ENCODE peak calls at places on chromosomes 13 and 19, in eight cellular contexts. A, X, Y, K, F, N, P and H are unnamed samples.

GRCh38 chr13:43785681-43786471 is 896 bp downstream of the ENOX1 start:
- DNase-seq in X (peak; percentile 77), K (peak; percentile 9), Y (peak; percentile 89), P (no peak), N (peak; percentile 70), F (peak; percentile 77), A (peak; percentile 76), H (peak; percentile 48)

GRCh38 chr19:44592451-44592890 is 20.9 kb upstream of the IGSF23 start:
- DNase-seq in P (no peak), N (no peak), Y (no peak), A (no peak), F (no peak), K (no peak), X (peak; percentile 57), H (no peak)

GRCh38 chr13:44668707-44669106 is 92.6 kb upstream of the TSC22D1 start:
- DNase-seq in X (no peak), N (no peak), F (no peak), A (peak; percentile 63), P (no peak), K (no peak), Y (no peak), H (peak; percentile 55)

GRCh38 chr19:40445945-40446784 is 2.0 kb upstream of the SERTAD3 start:
- DNase-seq in F (peak; percentile 78), P (no peak), K (no peak), A (peak; percentile 67), X (peak; percentile 87), N (peak; percentile 81), Y (no peak), H (peak; percentile 55)

GRCh38 chr13:111516712-111517640 is 196.5 kb downstream of the TEX29 start:
- DNase-seq in K (no peak), N (no peak), P (no peak), X (no peak), F (no peak), A (no peak), Y (no peak), H (no peak)

GRCh38 chr13:99740261-99740979 is 231.1 kb downstream of the ZIC5 start:
- DNase-seq in K (no peak), Y (peak; percentile 25), A (peak; percentile 26), F (no peak), N (no peak), P (no peak), X (no peak), H (no peak)

GRCh38 chr13:51638497-51638871 is 54.2 kb downstream of the WDFY2 start:
- DNase-seq in N (no peak), K (no peak), Y (no peak), X (no peak), P (no peak), A (peak; percentile 69), F (peak; percentile 31), H (peak; percentile 90)

GRCh38 chr19:43467730-43468129 is 2.3 kb upstream of the LYPD3 start:
- DNase-seq in Y (no peak), N (no peak), P (no peak), F (no peak), A (peak; percentile 59), X (no peak), K (no peak), H (peak; percentile 71)

GRCh38 chr13:28586585-28587540 is 72.1 kb upstream of the POMP start:
- DNase-seq in A (no peak), K (no peak), F (no peak), N (peak; percentile 31), X (no peak), P (no peak), Y (no peak), H (no peak)

GRCh38 chr13:25688524-25688923 is 316.8 kb downstream of the ATP8A2 start:
- DNase-seq in A (no peak), F (no peak), X (no peak), Y (no peak), K (no peak), N (no peak), P (no peak), H (no peak)

GRCh38 chr19:6551607-6552450 is 21.0 kb downstream of the TNFSF9 start:
- DNase-seq in F (peak; percentile 83), X (peak; percentile 56), A (peak; percentile 35), K (no peak), Y (peak; percentile 70), N (peak; percentile 92), P (no peak), H (no peak)

GRCh38 chr19:18506101-18506534 is 15.8 kb downstream of the ELL start:
- DNase-seq in Y (no peak), N (no peak), A (no peak), F (no peak), K (no peak), X (no peak), P (no peak), H (no peak)

GRCh38 chr13:26482451-26483197 is 74.9 kb upstream of the WASF3 start:
- DNase-seq in F (peak; percentile 72), P (peak; percentile 76), Y (peak; percentile 81), X (peak; percentile 76), N (peak; percentile 89), K (peak; percentile 87), A (peak; percentile 75), H (peak; percentile 82)

GRCh38 chr13:39091586-39091985 is 53.3 kb downstream of the NHLRC3 start:
- DNase-seq in P (no peak), K (no peak), F (no peak), X (no peak), Y (no peak), N (no peak), A (no peak), H (no peak)

GRCh38 chr13:106468207-106468606 is 67.3 kb downstream of the EFNB2 start:
- DNase-seq in F (no peak), Y (no peak), K (no peak), N (no peak), P (no peak), A (no peak), X (no peak), H (no peak)
- H3K4me3 ChIP-seq in F (no peak overlapping the region), Y (no peak overlapping the region), K (no peak overlapping the region), N (no peak overlapping the region), P (no peak overlapping the region), A (no peak overlapping the region), X (no peak overlapping the region), H (no peak overlapping the region)

DNA sequence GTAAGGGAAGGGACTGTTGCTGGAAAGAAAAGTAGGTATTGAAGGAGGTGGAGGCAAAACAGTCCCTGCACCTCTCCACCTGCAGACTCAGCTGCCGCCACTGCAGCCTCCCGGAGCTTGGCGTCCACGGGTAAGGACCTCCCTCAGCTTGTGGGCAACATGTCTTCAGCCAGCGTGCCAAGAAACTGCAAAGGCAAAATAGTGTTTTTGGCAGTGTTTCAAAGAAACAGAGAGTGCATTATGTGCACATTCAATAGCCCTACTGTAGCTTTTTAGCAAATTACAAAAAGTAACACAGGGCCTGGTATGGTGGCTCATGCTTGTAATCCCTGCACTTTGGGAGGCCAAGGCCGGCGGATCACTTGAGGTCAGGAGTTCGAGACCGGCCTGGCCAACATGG is 57.4 kb downstream of the ATP11A start:
- DNase-seq in Y (no peak), K (no peak), F (no peak), P (no peak), A (no peak), X (no peak), N (no peak), H (no peak)
- TF ChIP-seq EZH2phosphoT487 in Y (no peak), K (no peak), F (no peak), P (no peak), A (no peak), X (no peak), N (no peak), H (no peak)

GRCh38 chr19:47511128-47511517 is 3.7 kb downstream of the NAPA start:
- DNase-seq in X (no peak), F (no peak), A (peak; percentile 10), P (no peak), Y (no peak), K (no peak), N (no peak), H (no peak)

GRCh38 chr19:47510516-47511127 is 4.2 kb downstream of the NAPA start:
- DNase-seq in Y (no peak), N (peak; percentile 37), A (no peak), P (no peak), K (peak; percentile 45), F (no peak), X (no peak), H (no peak)

GRCh38 chr19:47512183-47512947 is 2.5 kb downstream of the NAPA start:
- DNase-seq in K (no peak), P (no peak), F (no peak), X (peak; percentile 81), Y (no peak), N (no peak), A (peak; percentile 79), H (peak; percentile 37)

GRCh38 chr19:47512948-47513319 is 1.9 kb downstream of the NAPA start:
- DNase-seq in Y (no peak), X (no peak), N (no peak), A (no peak), P (no peak), F (no peak), K (no peak), H (no peak)

DNA sequence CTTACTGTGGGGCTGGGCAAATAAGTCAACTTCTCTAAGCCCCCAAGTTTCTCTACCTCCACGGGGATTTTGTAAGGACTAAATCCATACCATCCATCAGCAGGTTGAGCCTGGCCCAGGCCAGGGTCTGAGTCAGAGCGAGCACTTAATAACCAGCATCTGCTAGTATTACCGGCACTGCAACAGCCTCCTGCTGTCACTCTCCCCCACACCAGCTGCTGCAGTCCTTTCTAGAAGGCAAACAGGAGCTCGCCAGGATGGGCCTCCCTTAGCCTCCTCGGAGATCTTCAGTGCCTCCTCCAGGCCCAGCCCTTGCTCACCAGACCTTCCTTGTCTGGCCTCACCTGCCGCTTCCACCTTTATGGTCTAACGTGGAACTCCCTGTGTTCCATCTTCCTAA is 3.2 kb downstream of the NAPA start:
- DNase-seq in P (no peak), N (no peak), X (no peak), K (no peak), A (peak; percentile 64), F (no peak), Y (no peak), H (no peak)
- H3K4me3 ChIP-seq in P (no peak overlapping the region), N (no peak overlapping the region), X (no peak overlapping the region), K (no peak overlapping the region), A (peak overlapping the region; percentile 95), F (no peak overlapping the region), Y (no peak overlapping the region), H (no peak overlapping the region)

GRCh38 chr19:1490020-1490310 is 185 bp downstream of the PCSK4 start:
- DNase-seq in X (no peak), N (no peak), F (no peak), P (no peak), Y (no peak), A (no peak), K (no peak), H (no peak)

GRCh38 chr19:1487576-1488281 is 2.4 kb downstream of the PCSK4 start:
- DNase-seq in A (no peak), P (no peak), N (no peak), Y (no peak), K (no peak), F (no peak), X (no peak), H (no peak)

GRCh38 chr19:1489463-1489971 is 633 bp downstream of the PCSK4 start:
- DNase-seq in N (no peak), K (no peak), Y (peak; percentile 25), P (no peak), A (no peak), F (no peak), X (no peak), H (no peak)

GRCh38 chr19:1486720-1487575 is 3.2 kb downstream of the PCSK4 start:
- DNase-seq in K (no peak), F (no peak), A (no peak), X (no peak), P (no peak), N (no peak), Y (no peak), H (no peak)

DNA sequence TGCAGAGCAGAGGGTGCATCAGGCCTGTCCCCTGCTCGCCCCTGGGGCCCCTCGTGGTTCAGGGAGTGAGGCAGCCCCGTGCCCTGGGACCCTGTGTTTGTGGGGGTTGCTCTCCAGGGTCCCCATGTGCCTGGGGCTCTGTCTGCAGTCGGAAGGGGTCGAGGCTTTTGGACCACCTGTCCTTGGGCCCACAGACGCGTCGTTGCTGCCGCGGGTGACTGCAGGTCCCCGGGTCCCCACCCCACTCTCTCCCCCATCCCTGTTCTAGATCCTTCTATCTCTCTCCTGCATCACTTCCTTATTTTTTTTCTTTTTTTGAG is 1.9 kb downstream of the PCSK4 start:
- DNase-seq in X (no peak), Y (no peak), K (no peak), A (no peak), N (no peak), P (no peak), F (no peak), H (no peak)
- TF ChIP-seq EZH2phosphoT487 in X (no peak), Y (no peak), K (no peak), A (no peak), N (no peak), P (no peak), F (no peak), H (no peak)